ENCODE peak calls at places on chromosomes 2 and 18, in six cellular contexts. One of them, this sample, is unnamed.

GRCh38 chr18:76251691-76252090 is 243.4 kb downstream of the ZNF516 start:
- DNase-seq in IMR-90: no peak
- DNase-seq in neuronal stem cell: no peak
- DNase-seq in H9: no peak
- DNase-seq in mesenchymal stem cell: no peak
- DNase-seq in mesendoderm: no peak
- DNase-seq in this sample: no peak

GRCh38 chr2:217849154-217849553 is 153.6 kb downstream of the TNS1 start:
- DNase-seq in IMR-90: no peak
- DNase-seq in neuronal stem cell: no peak
- DNase-seq in H9: no peak
- DNase-seq in mesenchymal stem cell: no peak
- DNase-seq in mesendoderm: no peak
- DNase-seq in this sample: no peak

GRCh38 chr2:210003394-210003793 is 956 bp downstream of the RPE start:
- DNase-seq in IMR-90: no peak
- DNase-seq in neuronal stem cell: no peak
- DNase-seq in H9: no peak
- DNase-seq in mesenchymal stem cell: peak
- DNase-seq in mesendoderm: no peak
- DNase-seq in this sample: no peak

GRCh38 chr18:31371970-31372369 is 4.6 kb upstream of the DSG4 start:
- DNase-seq in IMR-90: no peak
- DNase-seq in neuronal stem cell: no peak
- DNase-seq in H9: no peak
- DNase-seq in mesenchymal stem cell: no peak
- DNase-seq in mesendoderm: no peak
- DNase-seq in this sample: no peak

GRCh38 chr2:171389325-171389724 is 44.5 kb downstream of the METTL8 start:
- DNase-seq in IMR-90: no peak
- DNase-seq in neuronal stem cell: no peak
- DNase-seq in H9: no peak
- DNase-seq in mesenchymal stem cell: no peak
- DNase-seq in mesendoderm: no peak
- DNase-seq in this sample: no peak

GRCh38 chr2:28395334-28396061 is 2.8 kb downstream of the FOSL2 start:
- DNase-seq in IMR-90: peak
- DNase-seq in neuronal stem cell: no peak
- DNase-seq in H9: no peak
- DNase-seq in mesenchymal stem cell: peak
- DNase-seq in mesendoderm: no peak
- DNase-seq in this sample: no peak

GRCh38 chr18:50203801-50204604 is 9.1 kb upstream of the MYO5B start:
- DNase-seq in IMR-90: peak
- DNase-seq in neuronal stem cell: peak
- DNase-seq in H9: peak
- DNase-seq in mesenchymal stem cell: peak
- DNase-seq in mesendoderm: peak
- DNase-seq in this sample: peak

GRCh38 chr2:143833258-143833657 is 686.7 kb downstream of the ZEB2 start:
- DNase-seq in IMR-90: no peak
- DNase-seq in neuronal stem cell: no peak
- DNase-seq in H9: no peak
- DNase-seq in mesenchymal stem cell: no peak
- DNase-seq in mesendoderm: no peak
- DNase-seq in this sample: no peak

GRCh38 chr2:188170356-188170755 is 121.3 kb upstream of the GULP1 start:
- DNase-seq in IMR-90: no peak
- DNase-seq in neuronal stem cell: no peak
- DNase-seq in H9: no peak
- DNase-seq in mesenchymal stem cell: no peak
- DNase-seq in mesendoderm: peak
- DNase-seq in this sample: no peak

GRCh38 chr2:237214963-237215362 is 129.3 kb downstream of the COPS8 start:
- DNase-seq in IMR-90: no peak
- DNase-seq in neuronal stem cell: no peak
- DNase-seq in H9: no peak
- DNase-seq in mesenchymal stem cell: no peak
- DNase-seq in mesendoderm: no peak
- DNase-seq in this sample: no peak

GRCh38 chr2:67260348-67261277 is 136.5 kb upstream of the ETAA1 start:
- DNase-seq in IMR-90: peak
- DNase-seq in neuronal stem cell: no peak
- DNase-seq in H9: no peak
- DNase-seq in mesenchymal stem cell: peak
- DNase-seq in mesendoderm: no peak
- DNase-seq in this sample: no peak

GRCh38 chr2:197159681-197160211 is 150.8 kb downstream of the ANKRD44 start:
- DNase-seq in IMR-90: peak
- DNase-seq in neuronal stem cell: no peak
- DNase-seq in H9: no peak
- DNase-seq in mesenchymal stem cell: peak
- DNase-seq in mesendoderm: no peak
- DNase-seq in this sample: no peak

GRCh38 chr2:200411831-200412230 is 98.0 kb downstream of the KCTD18 start:
- DNase-seq in IMR-90: peak
- DNase-seq in neuronal stem cell: no peak
- DNase-seq in H9: no peak
- DNase-seq in mesenchymal stem cell: peak
- DNase-seq in mesendoderm: peak
- DNase-seq in this sample: no peak

GRCh38 chr2:175167076-175167791 is 769 bp downstream of the ATF2 start:
- DNase-seq in IMR-90: no peak
- DNase-seq in neuronal stem cell: no peak
- DNase-seq in H9: peak
- DNase-seq in mesenchymal stem cell: peak
- DNase-seq in mesendoderm: peak
- DNase-seq in this sample: peak

GRCh38 chr18:70181015-70181414 is 24.5 kb downstream of the RTTN start:
- DNase-seq in IMR-90: peak
- DNase-seq in neuronal stem cell: no peak
- DNase-seq in H9: no peak
- DNase-seq in mesenchymal stem cell: peak
- DNase-seq in mesendoderm: peak
- DNase-seq in this sample: no peak

GRCh38 chr2:131045286-131045924 is 47.9 kb downstream of the FAM168B start:
- DNase-seq in IMR-90: no peak
- DNase-seq in neuronal stem cell: no peak
- DNase-seq in H9: no peak
- DNase-seq in mesenchymal stem cell: no peak
- DNase-seq in mesendoderm: no peak
- DNase-seq in this sample: no peak

GRCh38 chr2:156147594-156148330 is 184.8 kb downstream of the NR4A2 start:
- DNase-seq in IMR-90: no peak
- DNase-seq in neuronal stem cell: no peak
- DNase-seq in H9: no peak
- DNase-seq in mesenchymal stem cell: peak
- DNase-seq in mesendoderm: no peak
- DNase-seq in this sample: no peak

GRCh38 chr2:20050712-20051517 is 513 bp downstream of the LAPTM4A start:
- DNase-seq in IMR-90: peak
- DNase-seq in neuronal stem cell: peak
- DNase-seq in H9: peak
- DNase-seq in mesenchymal stem cell: peak
- DNase-seq in mesendoderm: peak
- DNase-seq in this sample: peak

GRCh38 chr2:178142274-178143065 is 30.2 kb downstream of the RBM45 start:
- DNase-seq in IMR-90: no peak
- DNase-seq in neuronal stem cell: no peak
- DNase-seq in H9: no peak
- DNase-seq in mesenchymal stem cell: peak
- DNase-seq in mesendoderm: no peak
- DNase-seq in this sample: no peak

GRCh38 chr2:196630531-196630930 is 9.0 kb upstream of the CCDC150 start:
- DNase-seq in IMR-90: no peak
- DNase-seq in neuronal stem cell: no peak
- DNase-seq in H9: no peak
- DNase-seq in mesenchymal stem cell: no peak
- DNase-seq in mesendoderm: no peak
- DNase-seq in this sample: no peak

GRCh38 chr2:8906208-8906607 is 68.8 kb upstream of the KIDINS220 start:
- DNase-seq in IMR-90: peak
- DNase-seq in neuronal stem cell: no peak
- DNase-seq in H9: no peak
- DNase-seq in mesenchymal stem cell: no peak
- DNase-seq in mesendoderm: no peak
- DNase-seq in this sample: no peak

GRCh38 chr2:129396980-129397599 is 582.4 kb upstream of the RAB6C start:
- DNase-seq in IMR-90: no peak
- DNase-seq in neuronal stem cell: peak
- DNase-seq in H9: peak
- DNase-seq in mesenchymal stem cell: peak
- DNase-seq in mesendoderm: peak
- DNase-seq in this sample: no peak

GRCh38 chr18:13173573-13173972 is 45.0 kb upstream of the LDLRAD4 start:
- DNase-seq in IMR-90: no peak
- DNase-seq in neuronal stem cell: no peak
- DNase-seq in H9: no peak
- DNase-seq in mesenchymal stem cell: no peak
- DNase-seq in mesendoderm: no peak
- DNase-seq in this sample: no peak

GRCh38 chr2:164917296-164917903 is 37.9 kb downstream of the SLC38A11 start:
- DNase-seq in IMR-90: peak
- DNase-seq in neuronal stem cell: peak
- DNase-seq in H9: peak
- DNase-seq in mesenchymal stem cell: peak
- DNase-seq in mesendoderm: peak
- DNase-seq in this sample: no peak

GRCh38 chr2:64212346-64212745 is 68.1 kb upstream of the PELI1 start:
- DNase-seq in IMR-90: peak
- DNase-seq in neuronal stem cell: no peak
- DNase-seq in H9: no peak
- DNase-seq in mesenchymal stem cell: peak
- DNase-seq in mesendoderm: no peak
- DNase-seq in this sample: no peak

GRCh38 chr2:180010701-180011100 is 3.6 kb upstream of the CWC22 start:
- DNase-seq in IMR-90: no peak
- DNase-seq in neuronal stem cell: no peak
- DNase-seq in H9: no peak
- DNase-seq in mesenchymal stem cell: no peak
- DNase-seq in mesendoderm: no peak
- DNase-seq in this sample: no peak

GRCh38 chr2:109558076-109558882 is 55.5 kb downstream of the SEPTIN10 start:
- DNase-seq in IMR-90: peak
- DNase-seq in neuronal stem cell: no peak
- DNase-seq in H9: no peak
- DNase-seq in mesenchymal stem cell: peak
- DNase-seq in mesendoderm: peak
- DNase-seq in this sample: no peak

GRCh38 chr2:235541838-235542549 is 48.2 kb downstream of the AGAP1 start:
- DNase-seq in IMR-90: no peak
- DNase-seq in neuronal stem cell: no peak
- DNase-seq in H9: no peak
- DNase-seq in mesenchymal stem cell: no peak
- DNase-seq in mesendoderm: no peak
- DNase-seq in this sample: no peak

GRCh38 chr2:215738360-215738759 is 275.0 kb downstream of the MREG start:
- DNase-seq in IMR-90: no peak
- DNase-seq in neuronal stem cell: no peak
- DNase-seq in H9: no peak
- DNase-seq in mesenchymal stem cell: no peak
- DNase-seq in mesendoderm: no peak
- DNase-seq in this sample: no peak

GRCh38 chr2:176702169-176702568 is 432.9 kb downstream of the MTX2 start:
- DNase-seq in IMR-90: no peak
- DNase-seq in neuronal stem cell: no peak
- DNase-seq in H9: no peak
- DNase-seq in mesenchymal stem cell: no peak
- DNase-seq in mesendoderm: no peak
- DNase-seq in this sample: no peak
- H2BK15ac ChIP-seq in IMR-90: no peak
- H2BK15ac ChIP-seq in neuronal stem cell: no peak
- H2BK15ac ChIP-seq in H9: no peak
- H2BK15ac ChIP-seq in mesenchymal stem cell: no peak
- H2BK15ac ChIP-seq in mesendoderm: no peak
- H2BK15ac ChIP-seq in this sample: no peak

GRCh38 chr18:58403799-58404455 is 225.0 kb downstream of the ALPK2 start:
- DNase-seq in IMR-90: no peak
- DNase-seq in neuronal stem cell: no peak
- DNase-seq in H9: no peak
- DNase-seq in mesenchymal stem cell: no peak
- DNase-seq in mesendoderm: no peak
- DNase-seq in this sample: no peak

GRCh38 chr18:58402951-58403702 is 225.8 kb downstream of the ALPK2 start:
- DNase-seq in IMR-90: no peak
- DNase-seq in neuronal stem cell: no peak
- DNase-seq in H9: no peak
- DNase-seq in mesenchymal stem cell: no peak
- DNase-seq in mesendoderm: no peak
- DNase-seq in this sample: no peak

GRCh38 chr18:58401191-58401590 is 227.7 kb downstream of the ALPK2 start:
- DNase-seq in IMR-90: no peak
- DNase-seq in neuronal stem cell: no peak
- DNase-seq in H9: no peak
- DNase-seq in mesenchymal stem cell: no peak
- DNase-seq in mesendoderm: no peak
- DNase-seq in this sample: no peak

GRCh38 chr18:58400337-58400885 is 228.5 kb downstream of the ALPK2 start:
- DNase-seq in IMR-90: no peak
- DNase-seq in neuronal stem cell: no peak
- DNase-seq in H9: peak
- DNase-seq in mesenchymal stem cell: no peak
- DNase-seq in mesendoderm: no peak
- DNase-seq in this sample: no peak

DNA sequence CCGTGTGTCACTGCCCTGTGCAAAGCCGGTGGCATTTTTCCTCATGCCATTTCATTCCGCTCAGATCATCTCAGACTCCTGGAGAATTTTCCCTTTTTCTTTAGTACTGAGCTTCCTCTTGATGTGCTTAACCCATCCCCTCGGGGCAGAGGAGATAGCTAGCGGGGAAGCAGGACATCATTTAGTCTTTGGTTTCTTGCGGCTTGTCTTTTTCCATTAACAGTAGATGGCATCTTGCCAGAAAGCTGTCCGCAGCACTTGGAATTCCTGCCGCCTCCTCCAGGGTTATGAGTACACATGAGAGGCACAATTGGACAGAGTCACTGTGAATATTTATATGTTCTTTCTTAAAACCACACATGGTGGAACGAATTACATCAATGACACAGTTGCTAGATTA is 226.6 kb downstream of the ALPK2 start:
- DNase-seq in IMR-90: no peak
- DNase-seq in neuronal stem cell: no peak
- DNase-seq in H9: peak
- DNase-seq in mesenchymal stem cell: no peak
- DNase-seq in mesendoderm: peak
- DNase-seq in this sample: no peak
- H2BK15ac ChIP-seq in IMR-90: no peak
- H2BK15ac ChIP-seq in neuronal stem cell: no peak
- H2BK15ac ChIP-seq in H9: no peak
- H2BK15ac ChIP-seq in mesenchymal stem cell: no peak
- H2BK15ac ChIP-seq in mesendoderm: no peak
- H2BK15ac ChIP-seq in this sample: no peak

GRCh38 chr18:58733866-58734265 is 62.6 kb downstream of the MALT1 start:
- DNase-seq in IMR-90: no peak
- DNase-seq in neuronal stem cell: no peak
- DNase-seq in H9: no peak
- DNase-seq in mesenchymal stem cell: no peak
- DNase-seq in mesendoderm: no peak
- DNase-seq in this sample: no peak
- H2BK15ac ChIP-seq in IMR-90: no peak
- H2BK15ac ChIP-seq in neuronal stem cell: no peak
- H2BK15ac ChIP-seq in H9: no peak
- H2BK15ac ChIP-seq in mesenchymal stem cell: no peak
- H2BK15ac ChIP-seq in mesendoderm: no peak
- H2BK15ac ChIP-seq in this sample: no peak

GRCh38 chr2:13040043-13040442 is 323.3 kb downstream of the TRIB2 start:
- DNase-seq in IMR-90: no peak
- DNase-seq in neuronal stem cell: no peak
- DNase-seq in H9: peak
- DNase-seq in mesenchymal stem cell: no peak
- DNase-seq in mesendoderm: no peak
- DNase-seq in this sample: no peak
- H2BK15ac ChIP-seq in IMR-90: no peak
- H2BK15ac ChIP-seq in neuronal stem cell: no peak
- H2BK15ac ChIP-seq in H9: no peak
- H2BK15ac ChIP-seq in mesenchymal stem cell: no peak
- H2BK15ac ChIP-seq in mesendoderm: no peak
- H2BK15ac ChIP-seq in this sample: no peak

This sample was measured in H1.